ENCODE peak calls at places on chromosomes 4 and X, in six cellular contexts. Q is GM10248, P is stomach, K is B cell, J is tibial nerve, V is cardiac fibroblast. S is an unnamed sample.

GRCh38 chr4:102169345-102169744 is 175.9 kb downstream of the SLC39A8 start:
- DNase-seq in Q (no peak), P (no peak), K (no peak), J (no peak), V (peak), S (no peak)

GRCh38 chr4:174122705-174123104 is 160.8 kb downstream of the FBXO8 start:
- DNase-seq in Q (no peak), P (no peak), K (no peak), J (no peak), V (peak), S (no peak)

GRCh38 chr4:16122225-16122624 is 38.4 kb upstream of the PROM1 start:
- DNase-seq in Q (no peak), P (no peak), K (no peak), J (no peak), V (no peak), S (no peak)

GRCh38 chr4:107736924-107737448 is 17.0 kb upstream of the PAPSS1 start:
- DNase-seq in Q (peak), P (no peak), K (peak), J (no peak), V (peak), S (no peak)

GRCh38 chr4:79626102-79626501 is 218.1 kb upstream of the GK2 start:
- DNase-seq in Q (no peak), P (no peak), K (no peak), J (no peak), V (peak), S (no peak)

GRCh38 chrX:24506082-24506481 is 41.0 kb downstream of the PDK3 start:
- DNase-seq in Q (no peak), P (no peak), K (no peak), J (no peak), V (peak), S (no peak)

GRCh38 chrX:31962256-31962655 is 890.4 kb upstream of the FTHL17 start:
- DNase-seq in Q (no peak), P (no peak), K (no peak), J (no peak), V (no peak), S (no peak)

GRCh38 chrX:110418857-110419249 is 60.2 kb downstream of the RTL9 start:
- DNase-seq in Q (no peak), P (no peak), K (no peak), J (no peak), V (peak), S (no peak)

GRCh38 chr4:182846041-182846440 is 71.1 kb downstream of the DCTD start:
- DNase-seq in Q (no peak), P (no peak), K (no peak), J (no peak), V (no peak), S (no peak)

GRCh38 chrX:41429592-41429991 is 17.6 kb upstream of the NYX start:
- DNase-seq in Q (no peak), P (no peak), K (no peak), J (no peak), V (no peak), S (no peak)

GRCh38 chr4:6471303-6472007 is 959 bp downstream of the PPP2R2C start:
- DNase-seq in Q (no peak), P (no peak), K (no peak), J (no peak), V (peak), S (peak)

GRCh38 chr4:105992641-105993305 is 97.5 kb downstream of the NPNT start:
- DNase-seq in Q (no peak), P (no peak), K (no peak), J (no peak), V (peak), S (no peak)

GRCh38 chr4:54238389-54238788 is 9.3 kb downstream of the PDGFRA start:
- DNase-seq in Q (no peak), P (no peak), K (no peak), J (no peak), V (no peak), S (no peak)

GRCh38 chr4:92101609-92102231 is 202.0 kb upstream of the GRID2 start:
- DNase-seq in Q (no peak), P (no peak), K (no peak), J (no peak), V (peak), S (no peak)

GRCh38 chr4:1604706-1605205 is 79.4 kb downstream of the FAM53A start:
- DNase-seq in Q (no peak), P (peak), K (peak), J (no peak), V (no peak), S (no peak)

GRCh38 chr4:117755438-117755837 is 278.8 kb upstream of the NDST3 start:
- DNase-seq in Q (no peak), P (no peak), K (no peak), J (no peak), V (no peak), S (no peak)

GRCh38 chr4:154332681-154333421 is 158.7 kb downstream of the DCHS2 start:
- DNase-seq in Q (peak), P (no peak), K (peak), J (peak), V (no peak), S (peak)

GRCh38 chrX:133910539-133910938 is 74.9 kb downstream of the GPC3 start:
- DNase-seq in Q (no peak), P (no peak), K (no peak), J (no peak), V (no peak), S (no peak)

GRCh38 chr4:108683479-108683878 is 33.1 kb downstream of the OSTC start:
- DNase-seq in Q (peak), P (no peak), K (no peak), J (peak), V (peak), S (no peak)

GRCh38 chr4:43682551-43682950 is 766.1 kb downstream of the KCTD8 start:
- DNase-seq in Q (no peak), P (no peak), K (no peak), J (no peak), V (no peak), S (no peak)

GRCh38 chrX:123803331-123803983 is 56.4 kb upstream of the XIAP start:
- DNase-seq in Q (no peak), P (no peak), K (no peak), J (peak), V (peak), S (no peak)

GRCh38 chr4:55666535-55666934 is 30.4 kb upstream of the NMU start:
- DNase-seq in Q (no peak), P (no peak), K (no peak), J (no peak), V (no peak), S (no peak)

GRCh38 chr4:55670695-55671094 is 34.6 kb upstream of the NMU start:
- DNase-seq in Q (no peak), P (no peak), K (no peak), J (no peak), V (no peak), S (no peak)

GRCh38 chr4:55673424-55673823 is 37.3 kb upstream of the NMU start:
- DNase-seq in Q (no peak), P (no peak), K (no peak), J (no peak), V (no peak), S (no peak)

GRCh38 chr4:55671667-55672066 is 35.6 kb upstream of the NMU start:
- DNase-seq in Q (no peak), P (no peak), K (no peak), J (no peak), V (no peak), S (no peak)

GRCh38 chr4:55668449-55668848 is 32.4 kb upstream of the NMU start:
- DNase-seq in Q (no peak), P (no peak), K (no peak), J (no peak), V (no peak), S (no peak)
- TF ChIP-seq CTCF in Q (no peak), P (no peak), K (no peak), J (no peak), V (no peak), S (no peak)

DNA sequence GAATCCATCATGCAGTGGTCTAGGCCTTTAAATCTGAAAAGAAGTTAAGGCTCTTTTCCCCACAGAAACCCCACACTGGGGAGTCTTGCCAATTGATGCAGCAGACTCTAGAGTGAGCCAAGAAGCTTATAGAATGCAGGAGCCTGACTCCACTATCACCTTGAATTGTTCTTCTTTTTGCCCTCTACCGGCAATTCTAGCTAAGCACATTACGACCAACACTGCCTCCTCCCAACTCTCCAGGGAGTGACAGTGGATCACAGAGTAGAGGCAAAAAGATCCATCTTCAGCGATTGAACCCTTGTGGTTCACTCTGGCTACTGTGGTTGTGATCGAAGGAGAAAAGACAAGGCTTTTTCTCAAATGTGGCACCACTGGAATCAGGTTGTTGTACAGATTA is 331.5 kb downstream of the NKX6-1 start:
- DNase-seq in Q (no peak), P (no peak), K (no peak), J (no peak), V (no peak), S (no peak)
- TF ChIP-seq CTCF in Q (no peak), P (no peak), K (no peak), J (no peak), V (no peak), S (no peak)

DNA sequence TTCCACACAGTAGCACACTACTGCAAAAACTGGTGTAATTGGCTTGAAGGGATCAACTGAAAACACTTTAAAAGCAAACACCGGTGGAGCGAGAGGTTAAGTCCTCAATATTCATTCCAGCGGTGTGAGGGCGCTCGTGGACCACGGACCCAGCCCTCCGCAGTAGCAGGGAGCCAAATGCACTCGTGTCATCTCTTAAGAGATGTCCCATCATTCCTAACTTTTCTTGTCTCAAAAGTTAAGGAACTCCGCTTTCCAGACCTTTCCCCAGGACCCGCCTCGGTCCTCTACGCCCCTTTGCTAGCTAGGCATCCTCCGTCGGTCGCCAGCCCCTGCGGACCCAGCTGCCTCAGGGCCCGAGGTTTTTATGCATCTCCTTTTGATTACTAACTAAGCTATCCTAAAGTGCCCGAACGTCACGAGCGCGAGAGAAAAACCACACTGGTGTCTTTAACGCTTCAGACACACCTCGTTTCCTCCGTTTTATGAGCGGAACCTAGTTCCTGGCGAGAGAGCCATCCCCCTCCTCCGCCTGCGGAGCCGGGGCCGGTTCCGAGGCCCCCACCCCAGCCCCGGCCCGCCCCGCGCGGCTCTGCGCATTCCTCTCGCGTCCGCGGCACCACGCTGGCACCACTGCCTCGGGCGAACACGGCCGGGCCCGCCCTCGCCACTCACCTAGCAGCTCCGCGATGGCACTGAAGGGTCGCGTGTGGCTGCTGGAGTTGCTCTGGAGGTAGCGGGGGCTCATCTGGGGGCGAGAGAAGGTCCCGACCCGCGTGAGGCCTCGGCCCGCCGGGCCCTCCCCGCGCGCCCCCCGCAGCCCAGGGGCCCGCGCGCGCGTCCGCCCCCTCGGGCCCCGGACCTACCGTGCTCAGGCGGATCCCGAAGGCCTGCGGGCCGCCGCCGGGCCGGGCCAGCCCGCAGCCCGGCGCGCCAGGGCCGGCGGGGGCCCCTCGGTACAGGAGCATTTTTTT is 723 bp downstream of the MORC4 start:
- DNase-seq in Q (peak), P (peak), K (peak), J (peak), V (peak), S (peak)
- TF ChIP-seq CTCF in Q (peak), P (no peak), K (peak), J (peak), V (peak), S (no peak)

GRCh38 chrX:16138108-16138427 is 14.7 kb downstream of the GRPR start:
- DNase-seq in Q (peak), P (no peak), K (peak), J (no peak), V (peak), S (no peak)
- TF ChIP-seq CTCF in Q (peak), P (no peak), K (no peak), J (no peak), V (peak), S (no peak)

GRCh38 chr4:26717332-26717731 is 133.4 kb downstream of the TBC1D19 start:
- DNase-seq in Q (no peak), P (no peak), K (no peak), J (no peak), V (peak), S (no peak)
- TF ChIP-seq CTCF in Q (no peak), P (no peak), K (no peak), J (no peak), V (peak), S (no peak)

DNA sequence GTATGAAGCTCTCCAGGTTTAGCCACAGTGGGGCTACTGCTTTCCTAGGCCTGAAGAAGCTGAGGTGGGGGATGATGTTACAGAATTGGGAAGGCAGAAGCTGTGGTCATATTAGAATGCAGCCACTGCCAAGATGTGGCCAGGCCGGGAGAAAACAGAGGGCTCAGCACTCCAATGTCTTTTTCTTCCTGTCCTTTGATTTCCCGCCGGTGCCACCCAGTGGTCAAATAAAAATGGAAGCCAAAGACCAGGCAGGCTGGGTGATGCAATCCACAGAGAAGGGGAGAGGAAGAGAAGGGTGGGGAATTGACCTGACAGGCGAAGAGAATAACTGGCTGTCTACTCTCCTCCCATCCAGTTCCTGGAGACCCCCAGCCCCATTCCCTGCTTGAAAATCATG is 94.9 kb upstream of the SHISA3 start:
- DNase-seq in Q (no peak), P (peak), K (no peak), J (peak), V (peak), S (no peak)
- TF ChIP-seq CTCF in Q (no peak), P (no peak), K (no peak), J (no peak), V (peak), S (no peak)

GRCh38 chrX:46627700-46628405 is 54.3 kb downstream of the CHST7 start:
- DNase-seq in Q (no peak), P (no peak), K (peak), J (peak), V (peak), S (no peak)
- TF ChIP-seq CTCF in Q (no peak), P (no peak), K (no peak), J (no peak), V (no peak), S (no peak)

GRCh38 chr4:129971419-129971818 is 875.5 kb downstream of the C4orf33 start:
- DNase-seq in Q (no peak), P (no peak), K (no peak), J (no peak), V (no peak), S (no peak)

GRCh38 chr4:129968366-129968765 is 872.4 kb downstream of the C4orf33 start:
- DNase-seq in Q (no peak), P (no peak), K (no peak), J (no peak), V (no peak), S (no peak)

GRCh38 chr4:129968778-129969177 is 872.8 kb downstream of the C4orf33 start:
- DNase-seq in Q (no peak), P (no peak), K (no peak), J (no peak), V (no peak), S (no peak)

DNA sequence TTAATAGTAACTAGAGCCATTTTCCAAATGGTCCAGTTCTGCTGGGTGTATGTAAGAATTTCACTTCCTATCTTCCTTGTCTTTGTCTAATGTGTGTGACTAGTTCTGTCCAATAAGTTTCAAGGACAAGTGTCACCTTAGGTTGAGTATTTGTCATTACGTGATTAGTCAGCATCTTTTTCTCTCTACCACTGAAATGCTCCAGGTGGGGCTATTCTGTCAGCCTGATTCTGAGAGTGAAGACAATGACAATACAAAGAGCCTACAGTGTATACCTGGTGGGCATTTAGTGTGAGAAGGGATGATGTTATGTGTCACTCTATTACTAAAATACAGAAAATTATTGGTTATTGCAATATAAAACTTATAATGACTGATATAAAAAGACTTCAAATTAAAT is 876.3 kb downstream of the C4orf33 start:
- DNase-seq in Q (no peak), P (no peak), K (no peak), J (no peak), V (no peak), S (no peak)
- TF ChIP-seq CTCF in Q (no peak), P (no peak), K (no peak), J (no peak), V (no peak), S (no peak)

S was measured in omental fat pad.